ENCODE peak calls at places on chromosomes 7 and 10, in six cellular contexts. T, S, I, Y, H and C are unnamed samples.

GRCh38 chr7:142384508-142384922 is 126.7 kb upstream of the PRSS58 start:
- DNase-seq in T (no peak), S (no peak), I (peak), Y (no peak), H (peak), C (no peak)

GRCh38 chr7:74104702-74105101 is 21.1 kb downstream of the LIMK1 start:
- DNase-seq in T (no peak), S (no peak), I (peak), Y (no peak), H (no peak), C (no peak)

GRCh38 chr10:43263551-43264323 is 3.1 kb downstream of the RASGEF1A start:
- DNase-seq in T (no peak), S (peak), I (no peak), Y (no peak), H (no peak), C (no peak)

GRCh38 chr10:21336476-21337170 is 188.9 kb downstream of the SKIDA1 start:
- DNase-seq in T (no peak), S (peak), I (peak), Y (no peak), H (peak), C (peak)

GRCh38 chr10:107442035-107442505 is 277.6 kb upstream of the SORCS1 start:
- DNase-seq in T (no peak), S (no peak), I (peak), Y (no peak), H (no peak), C (no peak)

GRCh38 chr7:35647171-35647574 is 47.8 kb downstream of the HERPUD2 start:
- DNase-seq in T (no peak), S (peak), I (no peak), Y (no peak), H (no peak), C (peak)

GRCh38 chr7:85184599-85185354 is 2.1 kb downstream of the SEMA3D start:
- DNase-seq in T (no peak), S (no peak), I (no peak), Y (no peak), H (peak), C (no peak)

GRCh38 chr10:2979267-2979660 is 88.1 kb upstream of the PFKP start:
- DNase-seq in T (no peak), S (no peak), I (no peak), Y (peak), H (no peak), C (no peak)

GRCh38 chr10:132945894-132946255 is 3.5 kb upstream of the CFAP46 start:
- DNase-seq in T (no peak), S (no peak), I (no peak), Y (no peak), H (no peak), C (no peak)

GRCh38 chr10:3548702-3549101 is 236.3 kb downstream of the KLF6 start:
- DNase-seq in T (no peak), S (no peak), I (peak), Y (no peak), H (no peak), C (no peak)

GRCh38 chr7:134712196-134712595 is 65.5 kb downstream of the BPGM start:
- DNase-seq in T (no peak), S (no peak), I (no peak), Y (no peak), H (no peak), C (no peak)

GRCh38 chr10:11513727-11514126 is 97.7 kb downstream of the USP6NL start:
- DNase-seq in T (no peak), S (no peak), I (no peak), Y (no peak), H (no peak), C (no peak)

GRCh38 chr7:6495597-6496262 is 48.0 kb upstream of the DAGLB start:
- DNase-seq in T (no peak), S (no peak), I (no peak), Y (no peak), H (no peak), C (no peak)

GRCh38 chr7:155998766-155999630 is 186.7 kb upstream of the SHH start:
- DNase-seq in T (no peak), S (no peak), I (no peak), Y (no peak), H (no peak), C (no peak)

GRCh38 chr7:31343516-31344305 is 3.2 kb upstream of the NEUROD6 start:
- DNase-seq in T (no peak), S (no peak), I (no peak), Y (no peak), H (no peak), C (no peak)

GRCh38 chr10:95445837-95446347 is 115.3 kb downstream of the SORBS1 start:
- DNase-seq in T (no peak), S (peak), I (peak), Y (peak), H (peak), C (peak)

GRCh38 chr10:114364726-114365125 is 39.6 kb downstream of the AFAP1L2 start:
- DNase-seq in T (no peak), S (no peak), I (no peak), Y (no peak), H (no peak), C (no peak)

GRCh38 chr10:15433850-15434537 is 62.9 kb upstream of the FAM171A1 start:
- DNase-seq in T (no peak), S (no peak), I (peak), Y (peak), H (peak), C (peak)

GRCh38 chr7:84274029-84274638 is 79.5 kb upstream of the SEMA3A start:
- DNase-seq in T (no peak), S (no peak), I (no peak), Y (no peak), H (no peak), C (peak)

GRCh38 chr7:144824360-144824759 is 11.5 kb downstream of the TPK1 start:
- DNase-seq in T (no peak), S (no peak), I (peak), Y (no peak), H (peak), C (peak)

GRCh38 chr7:74498996-74499834 is 45.5 kb downstream of the GTF2IRD1 start:
- DNase-seq in T (no peak), S (no peak), I (no peak), Y (no peak), H (no peak), C (no peak)

GRCh38 chr7:377069-378040 is 87.4 kb downstream of the FOXL3 start:
- DNase-seq in T (no peak), S (peak), I (no peak), Y (no peak), H (no peak), C (no peak)

GRCh38 chr7:121485457-121486243 is 89.5 kb upstream of the FAM3C start:
- DNase-seq in T (no peak), S (no peak), I (no peak), Y (peak), H (no peak), C (peak)

GRCh38 chr10:60942604-60943269 is 1.2 kb downstream of the RHOBTB1 start:
- DNase-seq in T (no peak), S (peak), I (peak), Y (peak), H (no peak), C (peak)

GRCh38 chr10:3375505-3375904 is 202.9 kb upstream of the PITRM1 start:
- DNase-seq in T (no peak), S (no peak), I (no peak), Y (no peak), H (no peak), C (no peak)

GRCh38 chr7:16905300-16906044 is 23.7 kb upstream of the AGR3 start:
- DNase-seq in T (no peak), S (no peak), I (no peak), Y (no peak), H (no peak), C (no peak)

GRCh38 chr7:149690688-149691446 is 82.5 kb downstream of the ZNF467 start:
- DNase-seq in T (no peak), S (peak), I (peak), Y (no peak), H (no peak), C (peak)